ENCODE peak calls at places on chromosomes 16 and 17, in four cellular contexts. One of them, this sample, is unnamed.

GRCh38 chr17:49977463-49978389 is 8.7 kb downstream of the DLX4 start:
- DNase-seq in WTC11: peak
- DNase-seq in upper lobe of right lung: no peak
- DNase-seq in lung: no peak
- DNase-seq in this sample: no peak

GRCh38 chr17:29590261-29590978 is 972 bp upstream of the GIT1 start:
- DNase-seq in WTC11: no peak
- DNase-seq in upper lobe of right lung: peak
- DNase-seq in lung: no peak
- DNase-seq in this sample: no peak

GRCh38 chr16:5509794-5510193 is 412.2 kb upstream of the EEF2KMT start:
- DNase-seq in WTC11: no peak
- DNase-seq in upper lobe of right lung: peak
- DNase-seq in lung: peak
- DNase-seq in this sample: no peak

GRCh38 chr17:20173091-20173490 is 163.9 kb downstream of the SPECC1 start:
- DNase-seq in WTC11: no peak
- DNase-seq in upper lobe of right lung: no peak
- DNase-seq in lung: no peak
- DNase-seq in this sample: no peak

GRCh38 chr16:50303041-50303604 is 36.8 kb downstream of the ADCY7 start:
- DNase-seq in WTC11: no peak
- DNase-seq in upper lobe of right lung: peak
- DNase-seq in lung: no peak
- DNase-seq in this sample: no peak

GRCh38 chr16:19926449-19927390 is 42.1 kb upstream of the GPRC5B start:
- DNase-seq in WTC11: no peak
- DNase-seq in upper lobe of right lung: no peak
- DNase-seq in lung: no peak
- DNase-seq in this sample: no peak

GRCh38 chr16:14334366-14335105 is 263.4 kb downstream of the MRTFB start:
- DNase-seq in WTC11: no peak
- DNase-seq in upper lobe of right lung: no peak
- DNase-seq in lung: no peak
- DNase-seq in this sample: no peak

GRCh38 chr17:21001111-21001812 is 41.5 kb downstream of the USP22 start:
- DNase-seq in WTC11: no peak
- DNase-seq in upper lobe of right lung: peak
- DNase-seq in lung: no peak
- DNase-seq in this sample: no peak

GRCh38 chr16:49183911-49184310 is 97.7 kb downstream of the CBLN1 start:
- DNase-seq in WTC11: peak
- DNase-seq in upper lobe of right lung: no peak
- DNase-seq in lung: no peak
- DNase-seq in this sample: no peak

DNA sequence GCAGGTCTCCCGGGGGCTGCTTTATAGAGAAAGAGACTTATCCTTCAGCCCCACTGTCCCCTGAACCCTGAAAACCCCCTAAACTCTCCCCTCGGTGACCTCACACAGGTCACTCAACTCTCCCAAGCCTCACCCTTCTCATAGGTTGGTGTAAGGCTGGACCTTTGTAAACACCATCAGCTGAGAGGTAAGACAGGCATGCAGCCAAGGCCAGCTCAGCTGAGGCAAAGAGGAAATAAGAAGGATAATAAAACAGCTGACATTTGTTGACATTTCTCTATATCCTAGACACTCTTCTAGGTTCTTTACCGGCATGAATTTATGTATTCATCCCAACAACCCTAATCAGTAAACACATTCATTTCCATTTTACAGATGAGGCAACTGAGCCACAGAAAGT is 134.3 kb downstream of the CCT6B start:
- DNase-seq in WTC11: no peak
- DNase-seq in upper lobe of right lung: no peak
- DNase-seq in lung: no peak
- DNase-seq in this sample: no peak
- TF ChIP-seq CTCF in WTC11: no peak
- TF ChIP-seq CTCF in upper lobe of right lung: no peak
- TF ChIP-seq CTCF in lung: no peak
- TF ChIP-seq CTCF in this sample: no peak

GRCh38 chr17:57625957-57626356 is 119.1 kb downstream of the CCDC182 start:
- DNase-seq in WTC11: no peak
- DNase-seq in upper lobe of right lung: peak
- DNase-seq in lung: no peak
- DNase-seq in this sample: no peak
- TF ChIP-seq CTCF in WTC11: no peak
- TF ChIP-seq CTCF in upper lobe of right lung: no peak
- TF ChIP-seq CTCF in lung: no peak
- TF ChIP-seq CTCF in this sample: no peak

GRCh38 chr16:52171481-52171880 is 375.5 kb downstream of the TOX3 start:
- DNase-seq in WTC11: no peak
- DNase-seq in upper lobe of right lung: no peak
- DNase-seq in lung: no peak
- DNase-seq in this sample: no peak
- TF ChIP-seq CTCF in WTC11: no peak
- TF ChIP-seq CTCF in upper lobe of right lung: no peak
- TF ChIP-seq CTCF in lung: no peak
- TF ChIP-seq CTCF in this sample: no peak

GRCh38 chr17:18038861-18039534 is at the start of the genes ATPAF2 and GID4:
- DNase-seq in WTC11: peak
- DNase-seq in upper lobe of right lung: peak
- DNase-seq in lung: peak
- DNase-seq in this sample: peak
- TF ChIP-seq CTCF in WTC11: no peak
- TF ChIP-seq CTCF in upper lobe of right lung: no peak
- TF ChIP-seq CTCF in lung: no peak
- TF ChIP-seq CTCF in this sample: no peak

DNA sequence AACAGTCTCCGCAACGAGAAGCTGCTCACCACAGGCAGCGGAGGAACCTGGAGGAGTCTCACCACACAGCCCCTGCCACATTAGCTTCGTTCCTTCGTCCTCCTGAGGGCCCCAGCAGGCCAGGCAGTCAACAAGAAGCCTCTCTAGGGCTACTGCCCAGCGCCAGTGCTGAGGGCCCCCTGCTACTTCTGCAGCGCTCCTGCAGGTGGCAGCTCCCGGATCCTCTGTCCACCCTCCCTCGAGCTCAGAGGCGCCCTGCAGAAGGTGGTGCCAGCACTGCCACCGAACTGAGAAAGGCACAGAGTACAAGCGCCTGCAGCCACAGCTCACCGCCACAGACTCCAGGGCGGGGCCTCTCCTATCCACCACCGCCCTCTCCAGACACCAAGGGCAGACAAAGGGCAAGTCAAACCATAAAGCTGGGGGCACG is 27.3 kb downstream of the KDM8 start:
- DNase-seq in WTC11: peak
- DNase-seq in upper lobe of right lung: no peak
- DNase-seq in lung: no peak
- DNase-seq in this sample: peak
- TF ChIP-seq CTCF in WTC11: no peak
- TF ChIP-seq CTCF in upper lobe of right lung: peak
- TF ChIP-seq CTCF in lung: no peak
- TF ChIP-seq CTCF in this sample: no peak

DNA sequence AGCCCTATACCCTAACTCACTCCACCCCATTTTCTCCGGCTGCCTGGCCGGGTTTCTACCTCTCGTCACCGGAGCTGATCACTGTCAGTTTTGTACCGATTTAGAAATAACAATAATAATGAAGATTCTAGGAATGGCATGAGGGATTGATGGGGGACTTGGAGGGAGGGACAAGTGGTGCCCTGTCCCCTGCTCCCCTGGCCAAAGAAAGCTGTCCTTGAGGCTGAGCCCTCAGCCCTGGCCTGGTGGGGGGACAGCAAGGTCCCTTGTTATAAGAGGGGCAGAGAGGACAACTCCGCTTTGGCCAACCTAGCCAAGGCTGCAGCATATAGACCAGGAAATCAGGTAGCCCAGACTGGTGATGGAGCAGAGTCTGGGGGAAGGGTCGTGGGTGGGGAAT is 10.5 kb downstream of the GAS2L2 start:
- DNase-seq in WTC11: no peak
- DNase-seq in upper lobe of right lung: no peak
- DNase-seq in lung: no peak
- DNase-seq in this sample: no peak
- TF ChIP-seq CTCF in WTC11: no peak
- TF ChIP-seq CTCF in upper lobe of right lung: no peak
- TF ChIP-seq CTCF in lung: no peak
- TF ChIP-seq CTCF in this sample: no peak

DNA sequence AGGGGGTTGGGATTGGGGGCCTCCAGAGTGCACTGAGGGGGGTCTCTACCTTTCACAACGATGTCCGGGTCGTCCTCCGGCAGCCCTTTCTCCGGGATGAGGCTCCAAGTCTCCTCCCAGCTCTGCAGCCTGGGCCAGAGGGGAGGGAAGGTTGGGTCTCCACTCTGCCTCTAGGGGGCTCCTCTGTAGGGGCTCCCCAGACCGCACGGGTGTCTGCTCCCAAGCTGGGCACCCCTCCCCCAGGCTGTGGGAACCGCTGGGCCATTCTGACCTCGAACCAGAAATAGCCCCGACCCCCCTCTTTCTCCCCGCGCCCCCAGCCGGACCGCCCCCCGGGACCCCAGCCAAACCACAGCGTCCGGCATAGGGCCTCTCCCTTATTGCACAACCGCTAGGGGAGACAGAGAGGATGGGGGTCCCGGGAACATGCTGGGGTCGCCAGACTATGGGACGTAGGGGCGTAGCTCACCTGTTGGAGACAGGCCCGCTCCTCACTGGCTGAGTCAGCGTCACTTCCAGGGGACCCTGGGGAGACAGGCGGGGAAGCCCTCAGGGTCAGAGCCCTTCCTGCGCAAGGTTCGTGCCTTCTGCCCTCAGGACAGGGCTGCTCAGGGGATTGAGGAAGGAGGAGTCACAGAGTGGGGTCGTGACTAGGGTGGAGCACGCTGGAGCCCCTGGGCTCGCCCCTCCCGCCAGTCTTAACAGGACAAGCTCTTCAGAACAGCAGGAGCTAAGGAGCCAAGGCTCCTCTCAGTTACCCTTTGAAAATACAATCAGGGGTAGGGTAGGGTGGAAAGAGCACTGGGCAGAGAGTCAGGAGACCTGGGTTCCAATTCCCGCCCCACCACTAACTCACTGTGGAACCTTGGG is 2.7 kb downstream of the PLEKHH3 start:
- DNase-seq in WTC11: peak
- DNase-seq in upper lobe of right lung: peak
- DNase-seq in lung: peak
- DNase-seq in this sample: no peak
- TF ChIP-seq CTCF in WTC11: peak
- TF ChIP-seq CTCF in upper lobe of right lung: peak
- TF ChIP-seq CTCF in lung: no peak
- TF ChIP-seq CTCF in this sample: peak

GRCh38 chr17:33686171-33686570 is 393.1 kb upstream of the ASIC2 start:
- DNase-seq in WTC11: peak
- DNase-seq in upper lobe of right lung: no peak
- DNase-seq in lung: no peak
- DNase-seq in this sample: no peak

GRCh38 chr17:33688771-33689170 is 395.7 kb upstream of the ASIC2 start:
- DNase-seq in WTC11: no peak
- DNase-seq in upper lobe of right lung: no peak
- DNase-seq in lung: no peak
- DNase-seq in this sample: no peak

GRCh38 chr17:33684714-33685113 is 391.6 kb upstream of the ASIC2 start:
- DNase-seq in WTC11: no peak
- DNase-seq in upper lobe of right lung: no peak
- DNase-seq in lung: no peak
- DNase-seq in this sample: no peak

GRCh38 chr17:33687831-33688230 is 394.7 kb upstream of the ASIC2 start:
- DNase-seq in WTC11: no peak
- DNase-seq in upper lobe of right lung: no peak
- DNase-seq in lung: no peak
- DNase-seq in this sample: no peak

GRCh38 chr17:33689725-33690124 is 396.6 kb upstream of the ASIC2 start:
- DNase-seq in WTC11: no peak
- DNase-seq in upper lobe of right lung: no peak
- DNase-seq in lung: no peak
- DNase-seq in this sample: no peak
- TF ChIP-seq CTCF in WTC11: no peak
- TF ChIP-seq CTCF in upper lobe of right lung: no peak
- TF ChIP-seq CTCF in lung: no peak
- TF ChIP-seq CTCF in this sample: no peak

GRCh38 chr16:81447383-81448101 is 2.9 kb downstream of the CMIP start:
- DNase-seq in WTC11: no peak
- DNase-seq in upper lobe of right lung: peak
- DNase-seq in lung: peak
- DNase-seq in this sample: no peak
- TF ChIP-seq CTCF in WTC11: no peak
- TF ChIP-seq CTCF in upper lobe of right lung: no peak
- TF ChIP-seq CTCF in lung: no peak
- TF ChIP-seq CTCF in this sample: no peak

GRCh38 chr16:67727521-67728485 is 8.7 kb upstream of the GFOD2 start:
- DNase-seq in WTC11: no peak
- DNase-seq in upper lobe of right lung: peak
- DNase-seq in lung: no peak
- DNase-seq in this sample: no peak

GRCh38 chr16:67730326-67730725 is 11.2 kb upstream of the GFOD2 start:
- DNase-seq in WTC11: no peak
- DNase-seq in upper lobe of right lung: peak
- DNase-seq in lung: no peak
- DNase-seq in this sample: no peak

GRCh38 chr16:67729636-67730248 is 10.6 kb upstream of the GFOD2 start:
- DNase-seq in WTC11: no peak
- DNase-seq in upper lobe of right lung: peak
- DNase-seq in lung: no peak
- DNase-seq in this sample: no peak

GRCh38 chr16:67733734-67734470 is 14.8 kb upstream of the GFOD2 start:
- DNase-seq in WTC11: no peak
- DNase-seq in upper lobe of right lung: no peak
- DNase-seq in lung: no peak
- DNase-seq in this sample: no peak

DNA sequence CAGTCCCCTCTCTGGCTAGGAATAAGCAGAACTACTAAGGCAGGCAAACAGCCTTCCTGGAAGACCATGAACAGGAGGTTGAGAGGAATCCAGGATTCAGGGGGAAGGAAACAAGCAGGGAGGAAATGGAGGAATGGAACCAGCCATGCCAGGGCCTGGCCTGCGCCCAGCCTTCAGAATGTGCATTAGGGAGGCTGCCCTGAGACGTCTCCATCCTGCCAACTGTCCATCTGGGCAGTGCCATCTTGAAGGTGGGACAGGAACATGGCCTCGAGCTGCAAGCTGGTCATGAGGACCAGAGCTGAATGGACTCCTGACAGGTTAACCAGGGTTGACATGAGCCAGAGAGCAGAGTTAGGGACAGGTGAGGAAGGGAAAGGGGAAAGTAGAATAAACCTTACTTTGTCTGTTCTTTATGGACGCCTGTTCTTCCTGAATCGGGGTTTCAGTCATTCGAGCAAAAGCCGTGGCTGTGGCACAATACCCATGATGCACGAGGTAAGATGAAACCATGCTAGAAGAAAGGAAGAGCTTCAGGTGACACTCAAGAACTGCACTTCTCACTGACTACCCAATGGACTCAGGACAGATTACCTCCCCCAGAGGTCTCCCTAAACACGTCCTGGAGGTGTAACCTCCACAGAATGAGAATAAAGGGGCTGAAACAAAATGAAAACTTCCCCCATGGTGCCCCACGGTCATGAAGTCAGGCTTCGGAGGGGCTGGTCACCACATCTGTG is 12.1 kb upstream of the GFOD2 start:
- DNase-seq in WTC11: no peak
- DNase-seq in upper lobe of right lung: peak
- DNase-seq in lung: no peak
- DNase-seq in this sample: no peak
- TF ChIP-seq CTCF in WTC11: no peak
- TF ChIP-seq CTCF in upper lobe of right lung: no peak
- TF ChIP-seq CTCF in lung: no peak
- TF ChIP-seq CTCF in this sample: no peak

This sample was measured in RWPE2.